ENCODE peak calls at places on chromosomes 11 and 22, in six cellular contexts. One of them, this sample, is unnamed.
A peak's percentile ranks its signal among the peaks of the same experiment; 100 is the strongest.

GRCh38 chr11:64747961-64748715 is 4.2 kb upstream of the RASGRP2 start:
- DNase-seq in occipital lobe: no peak
- DNase-seq in stomach: no peak
- DNase-seq in naive thymus-derived CD8-positive, alpha-beta T cell: no peak
- DNase-seq in cardiac fibroblast: peak; percentile 41
- DNase-seq in MM.1S: no peak
- DNase-seq in this sample: no peak

GRCh38 chr22:17774206-17774927 is at the start of gene BID:
- DNase-seq in naive thymus-derived CD8-positive, alpha-beta T cell: peak; percentile 51
- DNase-seq in cardiac fibroblast: no peak
- DNase-seq in MM.1S: peak; percentile 55
- DNase-seq in occipital lobe: no peak
- DNase-seq in stomach: peak; percentile 60
- DNase-seq in this sample: peak; percentile 39

GRCh38 chr11:132471491-132471890 is 1060.8 kb downstream of the OPCML start:
- DNase-seq in stomach: no peak
- DNase-seq in naive thymus-derived CD8-positive, alpha-beta T cell: no peak
- DNase-seq in cardiac fibroblast: peak; percentile 69
- DNase-seq in occipital lobe: no peak
- DNase-seq in MM.1S: no peak
- DNase-seq in this sample: no peak

GRCh38 chr11:62383822-62384221 is 35.0 kb upstream of the SCGB1A1 start:
- DNase-seq in MM.1S: no peak
- DNase-seq in cardiac fibroblast: no peak
- DNase-seq in occipital lobe: no peak
- DNase-seq in stomach: peak; percentile 11
- DNase-seq in naive thymus-derived CD8-positive, alpha-beta T cell: no peak
- DNase-seq in this sample: no peak

GRCh38 chr22:27551402-27551801 is 250.2 kb downstream of the MN1 start:
- DNase-seq in naive thymus-derived CD8-positive, alpha-beta T cell: no peak
- DNase-seq in stomach: no peak
- DNase-seq in cardiac fibroblast: no peak
- DNase-seq in occipital lobe: no peak
- DNase-seq in MM.1S: no peak
- DNase-seq in this sample: no peak

GRCh38 chr11:8283510-8284272 is 20.0 kb upstream of the LMO1 start:
- DNase-seq in MM.1S: no peak
- DNase-seq in stomach: no peak
- DNase-seq in occipital lobe: no peak
- DNase-seq in cardiac fibroblast: no peak
- DNase-seq in naive thymus-derived CD8-positive, alpha-beta T cell: no peak
- DNase-seq in this sample: no peak

GRCh38 chr22:49934891-49935557 is 16.6 kb downstream of the CRELD2 start:
- DNase-seq in naive thymus-derived CD8-positive, alpha-beta T cell: peak; percentile 87
- DNase-seq in stomach: peak; percentile 88
- DNase-seq in MM.1S: peak; percentile 79
- DNase-seq in occipital lobe: no peak
- DNase-seq in cardiac fibroblast: peak; percentile 47
- DNase-seq in this sample: peak; percentile 74

GRCh38 chr22:38111941-38112355 is 1.5 kb upstream of the BAIAP2L2 start:
- DNase-seq in naive thymus-derived CD8-positive, alpha-beta T cell: no peak
- DNase-seq in occipital lobe: no peak
- DNase-seq in stomach: peak; percentile 53
- DNase-seq in MM.1S: no peak
- DNase-seq in cardiac fibroblast: no peak
- DNase-seq in this sample: no peak

GRCh38 chr11:47396049-47396320 is 12.4 kb upstream of the SLC39A13 start:
- DNase-seq in occipital lobe: no peak
- DNase-seq in stomach: no peak
- DNase-seq in MM.1S: no peak
- DNase-seq in naive thymus-derived CD8-positive, alpha-beta T cell: no peak
- DNase-seq in cardiac fibroblast: no peak
- DNase-seq in this sample: no peak

GRCh38 chr11:34601085-34601444 is 19.8 kb upstream of the EHF start:
- DNase-seq in cardiac fibroblast: no peak
- DNase-seq in MM.1S: no peak
- DNase-seq in stomach: no peak
- DNase-seq in naive thymus-derived CD8-positive, alpha-beta T cell: no peak
- DNase-seq in occipital lobe: no peak
- DNase-seq in this sample: no peak

GRCh38 chr11:73454987-73455386 is 78.8 kb downstream of the RELT start:
- DNase-seq in MM.1S: no peak
- DNase-seq in stomach: no peak
- DNase-seq in naive thymus-derived CD8-positive, alpha-beta T cell: no peak
- DNase-seq in cardiac fibroblast: no peak
- DNase-seq in occipital lobe: no peak
- DNase-seq in this sample: no peak

GRCh38 chr11:119338946-119339580 is 1.6 kb downstream of the C1QTNF5 start:
- DNase-seq in naive thymus-derived CD8-positive, alpha-beta T cell: no peak
- DNase-seq in stomach: no peak
- DNase-seq in occipital lobe: no peak
- DNase-seq in cardiac fibroblast: no peak
- DNase-seq in MM.1S: no peak
- DNase-seq in this sample: no peak

GRCh38 chr22:30327864-30328345 is 1.2 kb upstream of the TBC1D10A start:
- DNase-seq in stomach: no peak
- DNase-seq in naive thymus-derived CD8-positive, alpha-beta T cell: no peak
- DNase-seq in cardiac fibroblast: no peak
- DNase-seq in occipital lobe: no peak
- DNase-seq in MM.1S: no peak
- DNase-seq in this sample: no peak

GRCh38 chr22:22397292-22397870 is 111.2 kb downstream of the ZNF280B start:
- DNase-seq in MM.1S: no peak
- DNase-seq in cardiac fibroblast: peak; percentile 56
- DNase-seq in naive thymus-derived CD8-positive, alpha-beta T cell: no peak
- DNase-seq in occipital lobe: no peak
- DNase-seq in stomach: no peak
- DNase-seq in this sample: no peak

GRCh38 chr11:10307022-10307410 is 2.1 kb downstream of the ADM start:
- DNase-seq in MM.1S: no peak
- DNase-seq in occipital lobe: no peak
- DNase-seq in naive thymus-derived CD8-positive, alpha-beta T cell: no peak
- DNase-seq in cardiac fibroblast: peak; percentile 78
- DNase-seq in stomach: no peak
- DNase-seq in this sample: no peak

GRCh38 chr11:24859801-24860300 is 363.0 kb downstream of the LUZP2 start:
- DNase-seq in occipital lobe: no peak
- DNase-seq in cardiac fibroblast: no peak
- DNase-seq in stomach: no peak
- DNase-seq in MM.1S: no peak
- DNase-seq in naive thymus-derived CD8-positive, alpha-beta T cell: no peak
- DNase-seq in this sample: no peak

GRCh38 chr22:49230194-49230577 is 597.5 kb downstream of the BRD1 start:
- DNase-seq in cardiac fibroblast: no peak
- DNase-seq in occipital lobe: no peak
- DNase-seq in naive thymus-derived CD8-positive, alpha-beta T cell: no peak
- DNase-seq in MM.1S: no peak
- DNase-seq in stomach: no peak
- DNase-seq in this sample: no peak

GRCh38 chr11:100632970-100633452 is 54.1 kb upstream of the ARHGAP42 start:
- DNase-seq in stomach: peak; percentile 88
- DNase-seq in MM.1S: no peak
- DNase-seq in cardiac fibroblast: peak; percentile 59
- DNase-seq in occipital lobe: peak; percentile 3
- DNase-seq in naive thymus-derived CD8-positive, alpha-beta T cell: no peak
- DNase-seq in this sample: no peak

GRCh38 chr11:36069576-36070214 is 125.8 kb downstream of the LDLRAD3 start:
- DNase-seq in stomach: no peak
- DNase-seq in cardiac fibroblast: no peak
- DNase-seq in MM.1S: peak; percentile 51
- DNase-seq in naive thymus-derived CD8-positive, alpha-beta T cell: no peak
- DNase-seq in occipital lobe: no peak
- DNase-seq in this sample: no peak

GRCh38 chr11:116869610-116870009 is 32.2 kb upstream of the APOA1 start:
- DNase-seq in naive thymus-derived CD8-positive, alpha-beta T cell: no peak
- DNase-seq in stomach: no peak
- DNase-seq in occipital lobe: no peak
- DNase-seq in MM.1S: no peak
- DNase-seq in cardiac fibroblast: no peak
- DNase-seq in this sample: no peak

GRCh38 chr11:74380746-74381439 is 17.3 kb downstream of the PGM2L1 start:
- DNase-seq in occipital lobe: no peak
- DNase-seq in cardiac fibroblast: no peak
- DNase-seq in naive thymus-derived CD8-positive, alpha-beta T cell: no peak
- DNase-seq in stomach: peak; percentile 57
- DNase-seq in MM.1S: no peak
- DNase-seq in this sample: no peak

GRCh38 chr11:78424334-78425270 is 7.0 kb upstream of the GAB2 start:
- DNase-seq in MM.1S: peak; percentile 64
- DNase-seq in occipital lobe: no peak
- DNase-seq in cardiac fibroblast: peak; percentile 63
- DNase-seq in stomach: no peak
- DNase-seq in naive thymus-derived CD8-positive, alpha-beta T cell: no peak
- DNase-seq in this sample: no peak

GRCh38 chr11:18728658-18729057 is 2.7 kb upstream of the IGSF22 start:
- DNase-seq in occipital lobe: no peak
- DNase-seq in naive thymus-derived CD8-positive, alpha-beta T cell: no peak
- DNase-seq in MM.1S: no peak
- DNase-seq in stomach: no peak
- DNase-seq in cardiac fibroblast: no peak
- DNase-seq in this sample: no peak

GRCh38 chr11:79173615-79174014 is 267.2 kb downstream of the TENM4 start:
- DNase-seq in stomach: no peak
- DNase-seq in MM.1S: no peak
- DNase-seq in cardiac fibroblast: peak; percentile 66
- DNase-seq in naive thymus-derived CD8-positive, alpha-beta T cell: no peak
- DNase-seq in occipital lobe: peak; percentile 74
- DNase-seq in this sample: no peak

GRCh38 chr11:133903875-133904817 is 52.6 kb downstream of the IGSF9B start:
- DNase-seq in naive thymus-derived CD8-positive, alpha-beta T cell: no peak
- DNase-seq in cardiac fibroblast: no peak
- DNase-seq in stomach: no peak
- DNase-seq in MM.1S: no peak
- DNase-seq in occipital lobe: no peak
- DNase-seq in this sample: no peak

GRCh38 chr11:22785251-22785650 is 44.4 kb downstream of the SVIP start:
- DNase-seq in cardiac fibroblast: peak; percentile 85
- DNase-seq in naive thymus-derived CD8-positive, alpha-beta T cell: no peak
- DNase-seq in MM.1S: no peak
- DNase-seq in occipital lobe: no peak
- DNase-seq in stomach: no peak
- DNase-seq in this sample: no peak

GRCh38 chr11:65623852-65624616 is 8.5 kb downstream of the PCNX3 start:
- DNase-seq in occipital lobe: no peak
- DNase-seq in cardiac fibroblast: no peak
- DNase-seq in stomach: no peak
- DNase-seq in naive thymus-derived CD8-positive, alpha-beta T cell: no peak
- DNase-seq in MM.1S: no peak
- DNase-seq in this sample: no peak

GRCh38 chr22:46053563-46054090 is 76.7 kb upstream of the WNT7B start:
- DNase-seq in cardiac fibroblast: peak; percentile 59
- DNase-seq in occipital lobe: peak; percentile 81
- DNase-seq in stomach: peak; percentile 84
- DNase-seq in naive thymus-derived CD8-positive, alpha-beta T cell: peak; percentile 68
- DNase-seq in MM.1S: peak; percentile 80
- DNase-seq in this sample: peak; percentile 64

GRCh38 chr22:36546092-36546804 is 17.3 kb upstream of the EIF3D start:
- DNase-seq in occipital lobe: no peak
- DNase-seq in MM.1S: peak; percentile 24
- DNase-seq in stomach: no peak
- DNase-seq in cardiac fibroblast: peak; percentile 63
- DNase-seq in naive thymus-derived CD8-positive, alpha-beta T cell: no peak
- DNase-seq in this sample: no peak

GRCh38 chr11:8277691-8278090 is 14.0 kb upstream of the LMO1 start:
- DNase-seq in naive thymus-derived CD8-positive, alpha-beta T cell: no peak
- DNase-seq in occipital lobe: no peak
- DNase-seq in cardiac fibroblast: no peak
- DNase-seq in MM.1S: no peak
- DNase-seq in stomach: no peak
- DNase-seq in this sample: no peak

GRCh38 chr22:45208993-45209838 is 31.5 kb downstream of the KIAA0930 start:
- DNase-seq in naive thymus-derived CD8-positive, alpha-beta T cell: peak; percentile 34
- DNase-seq in cardiac fibroblast: peak; percentile 77
- DNase-seq in occipital lobe: peak; percentile 90
- DNase-seq in stomach: no peak
- DNase-seq in MM.1S: no peak
- DNase-seq in this sample: no peak

This sample was measured in central memory CD4-positive, alpha-beta T cell.